ENCODE peak calls at places on chromosomes 16 and 17, in four cellular contexts. F is keratinocyte, A is GM06990, C is GM23248. H is an unnamed sample. For H3K36me3 and H3K27me3, the result is how much of the 10 kb centered on the place peaks cover.

GRCh38 chr16:79089735-79090284 is 510.7 kb downstream of the MAF start:
- DNase-seq in C (no peak), F (no peak), A (no peak), H (no peak)

GRCh38 chr17:43745541-43745940 is 13.1 kb downstream of the SOST start:
- DNase-seq in A (no peak), C (peak), F (no peak), H (no peak)

GRCh38 chr17:82583720-82584234 is 64.2 kb downstream of the FOXK2 start:
- DNase-seq in C (no peak), F (no peak), A (no peak), H (no peak)

GRCh38 chr16:4133897-4134372 is 17.7 kb upstream of the ADCY9 start:
- DNase-seq in C (no peak), A (no peak), F (no peak), H (no peak)

GRCh38 chr16:68640972-68641371 is 4.1 kb upstream of the CDH3 start:
- DNase-seq in F (no peak), C (peak), A (no peak), H (peak)

GRCh38 chr16:19872935-19873334 is 11.7 kb downstream of the GPRC5B start:
- DNase-seq in A (no peak), F (no peak), C (no peak), H (no peak)

GRCh38 chr17:82231562-82232321 is 2.9 kb downstream of the SLC16A3 start:
- DNase-seq in A (peak), F (no peak), C (peak), H (no peak)

GRCh38 chr16:4214215-4214621 is 27.7 kb downstream of the SRL start:
- DNase-seq in C (peak), F (peak), A (no peak), H (peak)

GRCh38 chr16:1509307-1510221 is 16.4 kb downstream of the TELO2 start:
- DNase-seq in F (no peak), C (no peak), A (no peak), H (no peak)

DNA sequence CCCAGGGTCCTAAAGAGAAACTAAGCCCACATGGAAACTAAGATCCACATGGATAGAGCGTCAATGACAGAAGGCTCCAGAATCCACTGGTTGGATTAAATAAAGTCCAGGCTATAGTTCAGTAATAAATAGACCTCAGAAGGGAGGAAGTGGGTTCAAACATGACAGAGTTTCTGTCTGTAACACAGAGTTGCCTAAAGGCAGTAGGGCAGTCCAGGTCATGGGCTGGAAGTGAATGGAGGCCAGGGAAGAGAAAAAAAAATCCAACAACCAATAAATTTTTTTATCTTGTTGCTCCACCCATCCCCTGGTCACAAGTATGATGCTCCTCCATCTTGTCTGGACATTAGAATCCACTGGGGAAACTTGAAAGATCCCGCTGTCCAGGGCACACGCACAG is 92.4 kb downstream of the RGS9 start:
- DNase-seq in C (no peak), A (no peak), F (no peak), H (no peak)
- H3K4me3 ChIP-seq in C (no peak), A (no peak), F (no peak), H (no peak)

DNA sequence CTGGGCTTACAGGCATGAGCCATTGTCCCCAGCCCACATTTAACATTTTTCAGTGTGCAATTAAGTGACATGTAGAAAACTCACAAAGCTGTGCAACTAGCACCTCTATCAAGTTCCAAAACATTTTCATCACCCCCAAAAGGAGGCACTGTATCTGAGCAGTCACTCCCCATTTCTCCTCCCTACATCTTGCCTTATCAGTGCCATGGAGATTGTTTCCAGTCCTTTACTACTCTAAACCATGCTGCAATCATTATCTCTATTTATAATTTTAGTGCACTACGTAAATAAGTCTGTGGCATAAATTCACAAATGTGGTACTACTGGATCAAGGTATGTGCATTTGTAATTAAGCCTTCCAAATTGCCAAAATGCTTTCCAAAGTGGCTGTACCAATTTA is 7.6 kb downstream of the MRPS23 start:
- DNase-seq in A (no peak), F (no peak), C (no peak), H (no peak)
- H3K36me3 ChIP-seq in A (under half), F (under half), C (under half), H (under half)

GRCh38 chr17:45763182-45763581 is 20.9 kb upstream of the CRHR1 start:
- DNase-seq in A (no peak), F (no peak), C (no peak), H (no peak)
- H3K27me3 ChIP-seq in A (under half), F (under half), C (under half), H (under half)

DNA sequence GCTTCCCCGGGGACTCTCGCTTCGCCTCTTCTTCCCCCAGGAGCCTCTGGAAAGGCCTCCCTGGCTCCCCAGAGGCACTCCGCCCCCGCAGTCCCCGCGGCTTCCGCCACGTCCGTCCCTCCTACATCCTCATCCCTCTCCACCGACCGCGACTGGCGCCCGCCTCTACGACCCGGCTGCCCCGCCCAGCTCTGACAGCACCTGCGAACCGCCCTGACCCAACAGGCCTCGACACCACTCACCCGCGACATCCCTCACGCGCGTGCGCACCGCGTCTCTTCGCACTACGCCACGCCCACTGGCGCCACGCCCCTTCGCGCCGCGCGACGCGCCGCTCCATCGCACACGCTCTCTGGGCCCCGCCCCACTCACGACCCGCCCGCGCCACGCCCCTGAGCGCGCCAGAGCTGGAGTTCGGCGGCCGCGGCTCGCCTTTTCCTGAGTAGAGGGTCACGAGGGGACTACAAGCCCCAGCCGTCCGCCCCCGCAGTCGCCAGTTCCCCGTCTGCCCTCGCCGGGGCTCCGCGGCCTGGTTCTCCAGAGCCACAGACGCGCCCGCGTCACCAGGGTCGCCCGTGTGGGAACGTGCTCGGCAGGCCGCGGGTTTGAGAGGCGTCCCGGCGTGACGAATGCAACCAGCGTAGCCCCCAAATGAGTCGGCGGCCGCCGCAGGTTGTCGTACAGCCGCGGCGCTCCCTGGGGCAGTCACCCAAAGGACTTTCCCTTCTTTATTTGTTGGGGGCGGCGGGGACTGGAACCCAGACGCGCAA is 56.2 kb upstream of the LRRC37A3 start:
- DNase-seq in C (peak), F (peak), A (peak), H (peak)
- H3K4me3 ChIP-seq in C (peak), F (peak), A (peak), H (peak)

GRCh38 chr17:61832463-61832862 is 30.9 kb downstream of the BRIP1 start:
- DNase-seq in A (no peak), C (no peak), F (no peak), H (no peak)
- H3K36me3 ChIP-seq in A (under half), C (under half), F (under half), H (under half)

GRCh38 chr17:48591435-48592077 is 1.5 kb upstream of the HOXB3 start:
- DNase-seq in A (no peak), F (no peak), C (no peak), H (no peak)
- H3K27me3 ChIP-seq in A (under half), F (half or more), C (under half), H (under half)